ENCODE peak calls at places on chromosomes 2 and 18, in eight cellular contexts. One of them, this sample, is unnamed.

GRCh38 chr2:19695706-19696105 is 206.1 kb downstream of the TTC32 start:
- DNase-seq in T-helper 2 cell: no peak
- DNase-seq in cardiac muscle cell: no peak
- DNase-seq in PC-9: no peak
- DNase-seq in neural crest cell: no peak
- DNase-seq in NCI-H1105 treated with DMSO at 0.1 percent for 48 hours: no peak
- DNase-seq in EL: no peak
- DNase-seq in esophagus squamous epithelium: no peak
- DNase-seq in this sample: no peak

GRCh38 chr2:160494243-160494642 is 636 bp upstream of the RBMS1 start:
- DNase-seq in T-helper 2 cell: no peak
- DNase-seq in cardiac muscle cell: peak
- DNase-seq in PC-9: no peak
- DNase-seq in neural crest cell: no peak
- DNase-seq in NCI-H1105 treated with DMSO at 0.1 percent for 48 hours: peak
- DNase-seq in EL: no peak
- DNase-seq in esophagus squamous epithelium: no peak
- DNase-seq in this sample: peak

GRCh38 chr2:174965992-174966789 is 39.0 kb downstream of the CHN1 start:
- DNase-seq in T-helper 2 cell: no peak
- DNase-seq in cardiac muscle cell: peak
- DNase-seq in PC-9: no peak
- DNase-seq in neural crest cell: no peak
- DNase-seq in NCI-H1105 treated with DMSO at 0.1 percent for 48 hours: no peak
- DNase-seq in EL: no peak
- DNase-seq in esophagus squamous epithelium: no peak
- DNase-seq in this sample: no peak

GRCh38 chr2:33670392-33670937 is 71.4 kb upstream of the FAM98A start:
- DNase-seq in T-helper 2 cell: no peak
- DNase-seq in cardiac muscle cell: no peak
- DNase-seq in PC-9: no peak
- DNase-seq in neural crest cell: no peak
- DNase-seq in NCI-H1105 treated with DMSO at 0.1 percent for 48 hours: no peak
- DNase-seq in EL: no peak
- DNase-seq in esophagus squamous epithelium: no peak
- DNase-seq in this sample: peak

GRCh38 chr2:73156539-73157124 is 43.9 kb upstream of the RAB11FIP5 start:
- DNase-seq in T-helper 2 cell: no peak
- DNase-seq in cardiac muscle cell: peak
- DNase-seq in PC-9: no peak
- DNase-seq in neural crest cell: peak
- DNase-seq in NCI-H1105 treated with DMSO at 0.1 percent for 48 hours: no peak
- DNase-seq in EL: peak
- DNase-seq in esophagus squamous epithelium: no peak
- DNase-seq in this sample: peak

GRCh38 chr2:219175928-219176817 is 552 bp downstream of the CNPPD1 start:
- DNase-seq in T-helper 2 cell: peak
- DNase-seq in cardiac muscle cell: peak
- DNase-seq in PC-9: peak
- DNase-seq in neural crest cell: no peak
- DNase-seq in NCI-H1105 treated with DMSO at 0.1 percent for 48 hours: peak
- DNase-seq in EL: peak
- DNase-seq in esophagus squamous epithelium: no peak
- DNase-seq in this sample: peak

GRCh38 chr18:7369006-7369405 is 138.1 kb downstream of the LRRC30 start:
- DNase-seq in T-helper 2 cell: no peak
- DNase-seq in cardiac muscle cell: peak
- DNase-seq in PC-9: no peak
- DNase-seq in neural crest cell: no peak
- DNase-seq in NCI-H1105 treated with DMSO at 0.1 percent for 48 hours: no peak
- DNase-seq in EL: no peak
- DNase-seq in esophagus squamous epithelium: no peak
- DNase-seq in this sample: no peak

GRCh38 chr2:29295843-29296242 is 180.6 kb downstream of the CLIP4 start:
- DNase-seq in T-helper 2 cell: no peak
- DNase-seq in cardiac muscle cell: no peak
- DNase-seq in PC-9: peak
- DNase-seq in neural crest cell: peak
- DNase-seq in NCI-H1105 treated with DMSO at 0.1 percent for 48 hours: peak
- DNase-seq in EL: peak
- DNase-seq in esophagus squamous epithelium: no peak
- DNase-seq in this sample: peak

GRCh38 chr2:207422307-207422960 is 107.3 kb upstream of the CREB1 start:
- DNase-seq in T-helper 2 cell: no peak
- DNase-seq in cardiac muscle cell: no peak
- DNase-seq in PC-9: no peak
- DNase-seq in neural crest cell: no peak
- DNase-seq in NCI-H1105 treated with DMSO at 0.1 percent for 48 hours: no peak
- DNase-seq in EL: no peak
- DNase-seq in esophagus squamous epithelium: no peak
- DNase-seq in this sample: no peak

GRCh38 chr2:95046371-95047112 is 21.0 kb downstream of the MAL start:
- DNase-seq in T-helper 2 cell: no peak
- DNase-seq in cardiac muscle cell: no peak
- DNase-seq in PC-9: no peak
- DNase-seq in neural crest cell: no peak
- DNase-seq in NCI-H1105 treated with DMSO at 0.1 percent for 48 hours: no peak
- DNase-seq in EL: no peak
- DNase-seq in esophagus squamous epithelium: no peak
- DNase-seq in this sample: no peak

GRCh38 chr2:160613466-160614153 is 120.0 kb upstream of the RBMS1 start:
- DNase-seq in T-helper 2 cell: no peak
- DNase-seq in cardiac muscle cell: peak
- DNase-seq in PC-9: no peak
- DNase-seq in neural crest cell: no peak
- DNase-seq in NCI-H1105 treated with DMSO at 0.1 percent for 48 hours: no peak
- DNase-seq in EL: peak
- DNase-seq in esophagus squamous epithelium: no peak
- DNase-seq in this sample: no peak

GRCh38 chr2:174442546-174443510 is 44.0 kb downstream of the GPR155 start:
- DNase-seq in T-helper 2 cell: no peak
- DNase-seq in cardiac muscle cell: peak
- DNase-seq in PC-9: peak
- DNase-seq in neural crest cell: no peak
- DNase-seq in NCI-H1105 treated with DMSO at 0.1 percent for 48 hours: no peak
- DNase-seq in EL: peak
- DNase-seq in esophagus squamous epithelium: no peak
- DNase-seq in this sample: no peak

GRCh38 chr2:36530178-36530982 is 67.6 kb downstream of the FEZ2 start:
- DNase-seq in T-helper 2 cell: no peak
- DNase-seq in cardiac muscle cell: peak
- DNase-seq in PC-9: no peak
- DNase-seq in neural crest cell: no peak
- DNase-seq in NCI-H1105 treated with DMSO at 0.1 percent for 48 hours: no peak
- DNase-seq in EL: peak
- DNase-seq in esophagus squamous epithelium: no peak
- DNase-seq in this sample: no peak

GRCh38 chr18:396571-396970 is 103.9 kb downstream of the COLEC12 start:
- DNase-seq in T-helper 2 cell: no peak
- DNase-seq in cardiac muscle cell: no peak
- DNase-seq in PC-9: no peak
- DNase-seq in neural crest cell: no peak
- DNase-seq in NCI-H1105 treated with DMSO at 0.1 percent for 48 hours: no peak
- DNase-seq in EL: no peak
- DNase-seq in esophagus squamous epithelium: no peak
- DNase-seq in this sample: no peak

GRCh38 chr2:164560181-164560792 is 61.0 kb downstream of the GRB14 start:
- DNase-seq in T-helper 2 cell: no peak
- DNase-seq in cardiac muscle cell: peak
- DNase-seq in PC-9: no peak
- DNase-seq in neural crest cell: no peak
- DNase-seq in NCI-H1105 treated with DMSO at 0.1 percent for 48 hours: peak
- DNase-seq in EL: peak
- DNase-seq in esophagus squamous epithelium: no peak
- DNase-seq in this sample: no peak

GRCh38 chr2:101500175-101500574 is 25.3 kb upstream of the RFX8 start:
- DNase-seq in T-helper 2 cell: no peak
- DNase-seq in cardiac muscle cell: peak
- DNase-seq in PC-9: no peak
- DNase-seq in neural crest cell: no peak
- DNase-seq in NCI-H1105 treated with DMSO at 0.1 percent for 48 hours: no peak
- DNase-seq in EL: no peak
- DNase-seq in esophagus squamous epithelium: no peak
- DNase-seq in this sample: no peak

GRCh38 chr2:15782009-15782751 is 158.2 kb upstream of the MYCN start:
- DNase-seq in T-helper 2 cell: no peak
- DNase-seq in cardiac muscle cell: peak
- DNase-seq in PC-9: no peak
- DNase-seq in neural crest cell: no peak
- DNase-seq in NCI-H1105 treated with DMSO at 0.1 percent for 48 hours: no peak
- DNase-seq in EL: no peak
- DNase-seq in esophagus squamous epithelium: no peak
- DNase-seq in this sample: no peak

GRCh38 chr2:169093535-169093934 is 24.2 kb downstream of the DHRS9 start:
- DNase-seq in T-helper 2 cell: no peak
- DNase-seq in cardiac muscle cell: no peak
- DNase-seq in PC-9: no peak
- DNase-seq in neural crest cell: no peak
- DNase-seq in NCI-H1105 treated with DMSO at 0.1 percent for 48 hours: no peak
- DNase-seq in EL: no peak
- DNase-seq in esophagus squamous epithelium: no peak
- DNase-seq in this sample: no peak

GRCh38 chr2:99971326-99971965 is 170.9 kb downstream of the AFF3 start:
- DNase-seq in T-helper 2 cell: no peak
- DNase-seq in cardiac muscle cell: no peak
- DNase-seq in PC-9: no peak
- DNase-seq in neural crest cell: no peak
- DNase-seq in NCI-H1105 treated with DMSO at 0.1 percent for 48 hours: no peak
- DNase-seq in EL: peak
- DNase-seq in esophagus squamous epithelium: no peak
- DNase-seq in this sample: no peak

GRCh38 chr18:49911414-49911813 is 98.1 kb upstream of the ACAA2 start:
- DNase-seq in T-helper 2 cell: no peak
- DNase-seq in cardiac muscle cell: no peak
- DNase-seq in PC-9: peak
- DNase-seq in neural crest cell: no peak
- DNase-seq in NCI-H1105 treated with DMSO at 0.1 percent for 48 hours: peak
- DNase-seq in EL: no peak
- DNase-seq in esophagus squamous epithelium: no peak
- DNase-seq in this sample: no peak

GRCh38 chr2:234378440-234378839 is 118.4 kb downstream of the ARL4C start:
- DNase-seq in T-helper 2 cell: no peak
- DNase-seq in cardiac muscle cell: peak
- DNase-seq in PC-9: no peak
- DNase-seq in neural crest cell: no peak
- DNase-seq in NCI-H1105 treated with DMSO at 0.1 percent for 48 hours: no peak
- DNase-seq in EL: peak
- DNase-seq in esophagus squamous epithelium: no peak
- DNase-seq in this sample: no peak

GRCh38 chr18:43092539-43092938 is 22.9 kb downstream of the RIT2 start:
- DNase-seq in T-helper 2 cell: no peak
- DNase-seq in cardiac muscle cell: no peak
- DNase-seq in PC-9: no peak
- DNase-seq in neural crest cell: no peak
- DNase-seq in NCI-H1105 treated with DMSO at 0.1 percent for 48 hours: no peak
- DNase-seq in EL: no peak
- DNase-seq in esophagus squamous epithelium: no peak
- DNase-seq in this sample: no peak

GRCh38 chr2:160039166-160039903 is 23.1 kb downstream of the PLA2R1 start:
- DNase-seq in T-helper 2 cell: no peak
- DNase-seq in cardiac muscle cell: peak
- DNase-seq in PC-9: no peak
- DNase-seq in neural crest cell: no peak
- DNase-seq in NCI-H1105 treated with DMSO at 0.1 percent for 48 hours: peak
- DNase-seq in EL: peak
- DNase-seq in esophagus squamous epithelium: no peak
- DNase-seq in this sample: no peak

GRCh38 chr18:24602156-24602555 is 141.7 kb downstream of the HRH4 start:
- DNase-seq in T-helper 2 cell: no peak
- DNase-seq in cardiac muscle cell: no peak
- DNase-seq in PC-9: no peak
- DNase-seq in neural crest cell: no peak
- DNase-seq in NCI-H1105 treated with DMSO at 0.1 percent for 48 hours: no peak
- DNase-seq in EL: no peak
- DNase-seq in esophagus squamous epithelium: no peak
- DNase-seq in this sample: no peak

GRCh38 chr2:33287611-33288010 is 188.8 kb upstream of the RASGRP3 start:
- DNase-seq in T-helper 2 cell: no peak
- DNase-seq in cardiac muscle cell: no peak
- DNase-seq in PC-9: no peak
- DNase-seq in neural crest cell: no peak
- DNase-seq in NCI-H1105 treated with DMSO at 0.1 percent for 48 hours: no peak
- DNase-seq in EL: no peak
- DNase-seq in esophagus squamous epithelium: no peak
- DNase-seq in this sample: no peak

GRCh38 chr2:98236935-98237334 is 109.3 kb upstream of the CNGA3 start:
- DNase-seq in T-helper 2 cell: no peak
- DNase-seq in cardiac muscle cell: no peak
- DNase-seq in PC-9: no peak
- DNase-seq in neural crest cell: no peak
- DNase-seq in NCI-H1105 treated with DMSO at 0.1 percent for 48 hours: no peak
- DNase-seq in EL: no peak
- DNase-seq in esophagus squamous epithelium: no peak
- DNase-seq in this sample: no peak

GRCh38 chr18:41906528-41907256 is 48.3 kb upstream of the PIK3C3 start:
- DNase-seq in T-helper 2 cell: peak
- DNase-seq in cardiac muscle cell: peak
- DNase-seq in PC-9: peak
- DNase-seq in neural crest cell: peak
- DNase-seq in NCI-H1105 treated with DMSO at 0.1 percent for 48 hours: peak
- DNase-seq in EL: peak
- DNase-seq in esophagus squamous epithelium: no peak
- DNase-seq in this sample: no peak

GRCh38 chr2:172196768-172197322 is 94.1 kb upstream of the DLX2 start:
- DNase-seq in T-helper 2 cell: no peak
- DNase-seq in cardiac muscle cell: peak
- DNase-seq in PC-9: no peak
- DNase-seq in neural crest cell: no peak
- DNase-seq in NCI-H1105 treated with DMSO at 0.1 percent for 48 hours: no peak
- DNase-seq in EL: peak
- DNase-seq in esophagus squamous epithelium: no peak
- DNase-seq in this sample: no peak

GRCh38 chr2:231810905-231811304 is 24.7 kb downstream of the COPS7B start:
- DNase-seq in T-helper 2 cell: no peak
- DNase-seq in cardiac muscle cell: peak
- DNase-seq in PC-9: no peak
- DNase-seq in neural crest cell: no peak
- DNase-seq in NCI-H1105 treated with DMSO at 0.1 percent for 48 hours: no peak
- DNase-seq in EL: peak
- DNase-seq in esophagus squamous epithelium: no peak
- DNase-seq in this sample: no peak

GRCh38 chr2:170354409-170354808 is 176.5 kb downstream of the MYO3B start:
- DNase-seq in T-helper 2 cell: no peak
- DNase-seq in cardiac muscle cell: no peak
- DNase-seq in PC-9: no peak
- DNase-seq in neural crest cell: no peak
- DNase-seq in NCI-H1105 treated with DMSO at 0.1 percent for 48 hours: peak
- DNase-seq in EL: no peak
- DNase-seq in esophagus squamous epithelium: no peak
- DNase-seq in this sample: peak

GRCh38 chr2:48965204-48965603 is 189.1 kb downstream of the FSHR start:
- DNase-seq in T-helper 2 cell: no peak
- DNase-seq in cardiac muscle cell: no peak
- DNase-seq in PC-9: no peak
- DNase-seq in neural crest cell: no peak
- DNase-seq in NCI-H1105 treated with DMSO at 0.1 percent for 48 hours: no peak
- DNase-seq in EL: no peak
- DNase-seq in esophagus squamous epithelium: no peak
- DNase-seq in this sample: no peak